ENCODE peak calls at places on chromosomes 11 and 22, in ten cellular contexts. E is pancreas; M is upper lobe of right lung; J is IMR-90; F is right cardiac atrium; O is stomach; S is fibroblast of lung; C is CD8-positive, alpha-beta T cell; I is cardiac muscle cell; R is aorta. Q is an unnamed sample.

GRCh38 chr11:45806937-45807791 is 2.2 kb downstream of the SLC35C1 start:
- DNase-seq in I (no peak), M (no peak), O (peak), F (no peak), C (no peak), J (no peak), R (no peak), S (no peak), E (no peak), Q (no peak)

GRCh38 chr11:110818032-110818687 is 105.9 kb upstream of the ARHGAP20 start:
- DNase-seq in O (no peak), J (peak), I (no peak), M (no peak), C (no peak), E (no peak), R (no peak), S (peak), F (no peak), Q (no peak)

GRCh38 chr11:69472053-69472765 is 9.3 kb upstream of the LINC01488 start:
- DNase-seq in I (no peak), O (no peak), C (peak), F (no peak), J (no peak), M (no peak), S (no peak), R (peak), E (no peak), Q (no peak)

GRCh38 chr22:47835726-47836125 is 1073.3 kb downstream of the TBC1D22A start:
- DNase-seq in R (no peak), J (peak), O (no peak), S (peak), M (no peak), F (no peak), E (no peak), C (no peak), I (no peak), Q (peak)

GRCh38 chr11:57761301-57762234 is at the start of gene CTNND1:
- DNase-seq in C (no peak), O (peak), I (peak), F (peak), S (peak), E (peak), R (peak), M (peak), J (peak), Q (peak)

GRCh38 chr11:111465400-111465799 is 46.8 kb downstream of the BTG4 start:
- DNase-seq in F (no peak), R (no peak), J (peak), S (peak), C (no peak), M (no peak), O (no peak), I (no peak), E (no peak), Q (peak)

GRCh38 chr22:38191115-38191514 is 9.5 kb upstream of the PLA2G6 start:
- DNase-seq in M (no peak), C (no peak), I (no peak), S (no peak), R (no peak), E (no peak), F (no peak), J (no peak), O (no peak), Q (no peak)

GRCh38 chr11:48107188-48107704 is 109.4 kb upstream of the OR4B1 start:
- DNase-seq in M (no peak), C (no peak), J (peak), R (no peak), O (no peak), F (no peak), E (no peak), I (no peak), S (peak), Q (no peak)

GRCh38 chr11:128720522-128720985 is 26.7 kb downstream of the FLI1 start:
- DNase-seq in E (no peak), O (peak), R (no peak), M (no peak), S (peak), C (peak), F (no peak), J (no peak), I (peak), Q (peak)

GRCh38 chr11:67490727-67491065 is 7.9 kb downstream of the AIP start:
- DNase-seq in S (no peak), R (no peak), E (no peak), I (no peak), F (no peak), J (no peak), O (no peak), M (no peak), C (no peak), Q (no peak)

GRCh38 chr22:39546889-39547586 is 14.5 kb upstream of the RPS19BP1 start:
- DNase-seq in M (no peak), J (peak), S (peak), I (no peak), R (no peak), O (no peak), C (no peak), E (no peak), F (no peak), Q (peak)

GRCh38 chr11:32829680-32830412 is at the start of gene PRRG4:
- DNase-seq in F (peak), R (peak), O (peak), S (peak), M (peak), E (peak), J (peak), I (peak), C (peak), Q (no peak)

GRCh38 chr11:97201743-97202612 is 812.2 kb downstream of the JRKL start:
- DNase-seq in S (no peak), M (no peak), I (peak), C (no peak), R (no peak), F (no peak), O (no peak), E (no peak), J (no peak), Q (no peak)

GRCh38 chr22:35486116-35486631 is 54.5 kb upstream of the RASD2 start:
- DNase-seq in J (no peak), I (no peak), S (no peak), C (no peak), E (no peak), F (no peak), R (no peak), M (no peak), O (no peak), Q (no peak)

GRCh38 chr11:75474878-75475766 is 42.1 kb upstream of the KLHL35 start:
- DNase-seq in J (peak), M (peak), C (peak), E (no peak), I (peak), S (peak), F (peak), O (peak), R (peak), Q (peak)

GRCh38 chr11:10580625-10581024 is 12.2 kb upstream of the LYVE1 start:
- DNase-seq in E (no peak), S (no peak), J (peak), O (no peak), R (no peak), F (no peak), C (no peak), M (no peak), I (no peak), Q (no peak)

GRCh38 chr22:20437253-20438065 is at the start of gene SCARF2:
- DNase-seq in O (no peak), J (peak), M (peak), S (peak), E (no peak), C (no peak), R (peak), F (peak), I (peak), Q (no peak)

GRCh38 chr22:39645532-39645931 is 75.0 kb downstream of the CACNA1I start:
- DNase-seq in I (no peak), J (no peak), M (no peak), S (no peak), C (no peak), E (no peak), F (no peak), R (no peak), O (no peak), Q (no peak)

GRCh38 chr11:33296695-33297094 is 39.5 kb downstream of the HIPK3 start:
- DNase-seq in E (no peak), R (no peak), I (no peak), M (no peak), C (no peak), O (no peak), F (no peak), J (no peak), S (no peak), Q (no peak)

GRCh38 chr11:100004541-100004940 is 682.5 kb upstream of the ARHGAP42 start:
- DNase-seq in C (no peak), R (no peak), J (no peak), M (no peak), I (no peak), F (no peak), S (no peak), E (no peak), O (no peak), Q (peak)

GRCh38 chr22:24697671-24698082 is 76.8 kb downstream of the PIWIL3 start:
- DNase-seq in R (peak), J (no peak), O (peak), S (no peak), I (no peak), M (peak), F (no peak), E (no peak), C (no peak), Q (no peak)

GRCh38 chr11:100776212-100776896 is 89.3 kb downstream of the ARHGAP42 start:
- DNase-seq in F (no peak), J (peak), C (no peak), S (peak), I (no peak), O (no peak), M (no peak), R (no peak), E (no peak), Q (peak)

GRCh38 chr22:39634530-39635399 is 64.2 kb downstream of the CACNA1I start:
- DNase-seq in O (peak), C (no peak), J (peak), I (no peak), S (peak), M (no peak), R (no peak), E (no peak), F (no peak), Q (peak)

GRCh38 chr11:6259638-6260019 is at the start of gene CCKBR:
- DNase-seq in J (no peak), E (peak), F (peak), C (peak), R (no peak), I (peak), O (peak), M (peak), S (no peak), Q (no peak)

GRCh38 chr11:127037001-127037400 is 36.4 kb upstream of the KIRREL3 start:
- DNase-seq in F (no peak), E (no peak), C (no peak), J (no peak), I (peak), S (no peak), O (no peak), M (no peak), R (no peak), Q (no peak)

GRCh38 chr22:37229012-37229804 is 14.9 kb downstream of the RAC2 start:
- DNase-seq in C (peak), M (no peak), E (no peak), R (peak), J (peak), F (no peak), I (no peak), S (peak), O (no peak), Q (peak)

GRCh38 chr11:69144316-69144715 is 11.4 kb upstream of the SMIM38 start:
- DNase-seq in I (no peak), J (peak), O (no peak), F (no peak), C (no peak), E (no peak), M (no peak), R (no peak), S (no peak), Q (no peak)

GRCh38 chr11:35115688-35116030 is 23.3 kb upstream of the CD44 start:
- DNase-seq in J (no peak), F (no peak), S (peak), M (no peak), O (no peak), C (no peak), I (no peak), E (no peak), R (no peak), Q (no peak)

GRCh38 chr11:19704213-19704612 is 8.4 kb upstream of the NAV2 start:
- DNase-seq in J (no peak), E (no peak), S (no peak), M (no peak), O (no peak), I (no peak), R (no peak), F (no peak), C (no peak), Q (no peak)

GRCh38 chr11:76603202-76603601 is 67.3 kb downstream of the LRRC32 start:
- DNase-seq in M (no peak), E (no peak), O (no peak), S (no peak), R (peak), C (no peak), F (no peak), J (no peak), I (no peak), Q (no peak)

GRCh38 chr11:34464591-34465036 is 25.9 kb downstream of the CAT start:
- DNase-seq in R (peak), M (no peak), J (no peak), F (no peak), S (peak), I (no peak), O (no peak), C (no peak), E (no peak), Q (no peak)

GRCh38 chr11:60857378-60858232 is 1.9 kb upstream of the PTGDR2 start:
- DNase-seq in I (no peak), C (no peak), S (no peak), F (no peak), M (no peak), E (no peak), R (no peak), O (no peak), J (peak), Q (peak)

GRCh38 chr11:32297629-32298028 is 137.7 kb downstream of the WT1 start:
- DNase-seq in E (no peak), R (no peak), S (peak), O (no peak), M (no peak), F (no peak), I (no peak), C (no peak), J (peak), Q (peak)

DNA sequence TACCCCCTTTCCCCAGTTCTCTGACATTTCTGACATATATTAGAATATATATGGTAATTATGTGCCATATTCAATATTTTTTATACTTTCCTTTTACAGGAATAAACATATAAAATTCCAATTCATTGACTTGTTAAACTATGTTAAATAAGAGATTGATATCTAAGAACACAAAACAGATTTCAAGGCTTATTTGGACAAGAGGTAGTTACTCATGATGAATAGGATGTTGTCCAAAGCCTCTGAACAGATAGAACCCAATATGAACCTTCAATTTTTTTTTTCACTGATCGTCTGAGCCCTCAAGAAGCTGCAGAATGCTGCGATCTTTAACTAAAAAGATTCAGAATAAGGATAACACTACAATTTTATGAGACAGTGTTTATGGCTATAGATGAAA is 340.3 kb downstream of the LUZP2 start:
- DNase-seq in C (no peak), O (no peak), S (no peak), E (no peak), I (no peak), F (no peak), M (no peak), J (no peak), R (no peak), Q (no peak)
- H3K27ac ChIP-seq in C (no peak), O (no peak), S (no peak), E (no peak), I (no peak), F (no peak), M (no peak), J (no peak), R (no peak), Q (no peak)

GRCh38 chr11:102139081-102139498 is 28.8 kb downstream of the YAP1 start:
- DNase-seq in C (no peak), F (no peak), M (no peak), I (peak), S (peak), J (peak), O (no peak), E (no peak), R (peak), Q (peak)
- H3K4me3 ChIP-seq in C (no peak), F (no peak), M (no peak), I (no peak), S (peak), J (peak), O (no peak), E (no peak), R (no peak), Q (no peak)

DNA sequence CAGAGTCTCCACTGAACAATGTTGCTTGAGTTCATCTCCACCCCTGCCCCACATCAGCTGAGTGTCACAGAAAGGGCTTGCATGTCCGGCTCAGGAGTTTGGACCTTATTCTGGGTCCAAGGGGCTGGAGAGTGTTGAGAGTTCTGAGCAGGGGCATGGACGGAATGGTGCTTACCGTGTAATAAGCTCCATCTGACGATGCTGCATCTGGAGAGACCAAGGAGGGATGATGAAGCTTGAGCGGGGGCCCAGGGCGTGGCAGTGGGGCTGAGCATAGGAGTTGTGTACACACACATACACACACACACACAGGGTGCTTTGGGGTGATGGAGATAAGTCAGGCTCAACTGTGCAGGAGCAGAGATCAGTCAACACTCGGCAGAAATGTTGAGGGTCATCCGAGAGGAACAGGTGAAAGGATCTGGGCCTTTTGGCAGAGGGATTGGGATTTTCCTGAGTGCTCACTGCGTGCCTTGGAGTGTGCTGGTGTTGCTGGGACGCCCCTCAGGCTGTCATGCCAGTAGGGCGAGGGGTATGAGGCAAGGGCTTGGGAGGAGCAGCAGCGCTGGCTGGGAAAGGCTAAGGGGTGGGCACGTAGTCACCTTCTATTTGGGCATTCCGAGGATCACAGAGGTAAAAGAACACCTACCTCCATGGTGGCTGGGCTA is 2.3 kb downstream of the USP35 start:
- DNase-seq in S (no peak), C (no peak), R (no peak), F (no peak), E (no peak), I (no peak), O (no peak), J (no peak), M (no peak), Q (no peak)
- H3K27ac ChIP-seq in S (no peak), C (no peak), R (no peak), F (no peak), E (no peak), I (no peak), O (no peak), J (no peak), M (no peak), Q (no peak)

GRCh38 chr11:44067266-44067665 is 1.2 kb downstream of the ACCS start:
- DNase-seq in C (no peak), M (no peak), E (no peak), F (no peak), R (no peak), O (no peak), I (no peak), J (no peak), S (no peak), Q (no peak)
- H3K4me3 ChIP-seq in C (no peak), M (peak), E (peak), F (peak), R (peak), O (no peak), I (no peak), J (no peak), S (peak), Q (no peak)

GRCh38 chr11:63914896-63915681 is 1.9 kb downstream of the RCOR2 start:
- DNase-seq in S (no peak), J (no peak), F (no peak), R (no peak), I (no peak), O (no peak), E (no peak), C (no peak), M (no peak), Q (no peak)
- H3K27ac ChIP-seq in S (no peak), J (no peak), F (no peak), R (no peak), I (peak), O (no peak), E (no peak), C (no peak), M (no peak), Q (no peak)

DNA sequence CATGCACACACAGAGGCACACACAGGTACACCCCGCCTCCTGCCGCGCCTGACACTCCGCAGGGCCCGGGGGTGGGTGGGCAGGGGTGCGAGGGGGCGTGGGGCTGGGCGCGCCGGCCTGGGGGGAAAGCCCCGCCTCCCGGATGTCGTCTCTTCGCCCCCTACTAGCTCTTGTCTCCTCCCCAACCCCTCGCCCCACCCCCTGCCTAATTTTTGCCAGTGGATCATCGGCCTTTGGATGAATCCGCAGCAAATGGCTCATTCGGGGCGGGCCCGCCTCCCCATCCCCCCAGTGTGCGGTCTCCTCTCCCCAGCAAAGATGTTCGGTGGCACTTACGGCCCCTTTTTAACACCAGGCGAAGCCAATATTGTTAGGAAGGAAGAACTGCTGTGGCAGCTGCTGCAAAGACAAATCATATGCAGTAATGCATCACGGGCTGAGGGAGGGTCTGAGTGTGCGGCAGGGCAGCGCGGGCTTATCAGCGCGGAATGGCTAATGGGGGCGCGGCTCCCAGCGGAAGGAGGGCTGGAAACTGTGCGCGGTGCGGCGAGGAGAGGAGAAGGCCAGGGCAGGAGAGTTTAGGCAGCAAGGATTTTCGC is 13.4 kb upstream of the NECTIN1 start:
- DNase-seq in R (peak), O (no peak), M (no peak), C (peak), J (no peak), I (peak), E (no peak), F (peak), S (peak), Q (no peak)
- H3K4me3 ChIP-seq in R (no peak), O (peak), M (no peak), C (peak), J (no peak), I (peak), E (no peak), F (peak), S (no peak), Q (peak)

Q was measured in brain microvascular endothelial cell.